ENCODE peak calls at places on chromosomes 1 and 21, in eight cellular contexts. Q is lung, S is IMR-90, R is colonic mucosa, Z is heart right ventricle, Y is foreskin keratinocyte, U is psoas muscle, D is A549. P is an unnamed sample.

GRCh38 chr1:68449901-68450300 is at the start of gene RPE65:
- DNase-seq in Q (no peak), S (no peak), R (no peak), Z (no peak), Y (no peak), U (no peak), D (no peak), P (no peak)

GRCh38 chr21:31387560-31388186 is 43.6 kb upstream of the TIAM1 start:
- DNase-seq in Q (no peak), S (no peak), R (no peak), Z (no peak), Y (no peak), U (no peak), D (no peak), P (no peak)

GRCh38 chr1:245988393-245989078 is 518.5 kb downstream of the SMYD3 start:
- DNase-seq in Q (no peak), S (no peak), R (no peak), Z (no peak), Y (no peak), U (no peak), D (no peak), P (no peak)

GRCh38 chr1:12594966-12595838 is 22.8 kb downstream of the DHRS3 start:
- DNase-seq in Q (peak; percentile 65), S (peak; percentile 59), R (peak; percentile 73), Z (peak; percentile 81), Y (no peak), U (peak; percentile 80), D (peak; percentile 80), P (no peak)

GRCh38 chr1:8661185-8662110 is 156.0 kb downstream of the RERE start:
- DNase-seq in Q (no peak), S (peak; percentile 91), R (peak; percentile 35), Z (no peak), Y (peak; percentile 94), U (no peak), D (peak; percentile 35), P (peak; percentile 49)

GRCh38 chr1:89535537-89535936 is 10.9 kb downstream of the LRRC8B start:
- DNase-seq in Q (no peak), S (no peak), R (no peak), Z (no peak), Y (no peak), U (no peak), D (no peak), P (no peak)

GRCh38 chr1:225772323-225772768 is 5.3 kb upstream of the SRP9 start:
- DNase-seq in Q (peak; percentile 88), S (peak; percentile 88), R (peak; percentile 92), Z (peak; percentile 72), Y (peak; percentile 83), U (peak; percentile 80), D (peak; percentile 90), P (peak; percentile 95)

GRCh38 chr1:159854693-159855192 is 7.7 kb downstream of the VSIG8 start:
- DNase-seq in Q (peak; percentile 90), S (peak; percentile 77), R (peak; percentile 87), Z (peak; percentile 91), Y (no peak), U (peak; percentile 86), D (peak; percentile 81), P (peak; percentile 65)

GRCh38 chr1:109149874-109150601 is 36.1 kb downstream of the ELAPOR1 start:
- DNase-seq in Q (no peak), S (no peak), R (peak; percentile 32), Z (no peak), Y (no peak), U (peak; percentile 44), D (no peak), P (no peak)

GRCh38 chr1:109151591-109151990 is 37.7 kb downstream of the ELAPOR1 start:
- DNase-seq in Q (no peak), S (no peak), R (no peak), Z (no peak), Y (no peak), U (no peak), D (no peak), P (no peak)

GRCh38 chr1:109151146-109151545 is 37.2 kb downstream of the ELAPOR1 start:
- DNase-seq in Q (no peak), S (peak; percentile 74), R (peak; percentile 73), Z (peak; percentile 34), Y (peak; percentile 15), U (peak; percentile 19), D (peak; percentile 39), P (peak; percentile 15)

GRCh38 chr1:109152196-109152595 is 38.3 kb downstream of the ELAPOR1 start:
- DNase-seq in Q (no peak), S (no peak), R (peak; percentile 53), Z (no peak), Y (no peak), U (no peak), D (peak; percentile 14), P (no peak)

DNA sequence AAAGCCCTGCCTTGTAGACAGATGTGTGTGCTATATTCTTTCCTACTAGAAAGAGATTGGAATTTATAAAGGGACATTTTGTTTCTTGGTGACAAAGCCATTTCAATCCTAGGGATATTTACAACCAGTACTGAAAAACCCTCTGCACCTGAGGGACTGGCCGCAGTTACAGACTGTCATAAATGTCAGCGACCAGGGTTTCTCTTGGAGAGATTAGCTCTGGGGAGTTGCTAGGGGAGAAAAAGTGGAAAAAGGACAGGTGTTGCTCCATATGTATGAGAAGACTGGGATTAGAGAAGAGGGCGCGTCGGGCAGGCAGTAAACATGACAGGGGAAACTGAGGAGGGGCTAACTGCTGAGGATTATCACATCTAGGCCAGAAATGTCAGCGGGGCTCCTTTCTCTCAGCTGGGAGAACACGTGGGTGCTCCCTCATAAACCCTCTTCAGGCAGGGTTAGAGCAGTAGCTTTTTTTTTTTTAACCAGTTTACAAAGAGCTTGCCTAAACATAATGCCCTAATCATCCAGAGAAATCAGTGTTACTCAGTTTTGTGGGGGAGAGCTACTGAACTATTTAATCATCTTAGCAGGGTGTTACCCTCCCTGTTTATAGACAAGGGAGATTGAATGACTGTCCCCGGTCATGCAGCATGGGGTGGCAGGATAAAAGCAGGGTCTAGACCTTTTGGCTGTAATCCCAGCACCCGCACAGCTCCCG is 35.1 kb downstream of the ELAPOR1 start:
- DNase-seq in Q (no peak), S (no peak), R (peak; percentile 43), Z (no peak), Y (peak; percentile 6), U (no peak), D (no peak), P (no peak)
- H3K27ac ChIP-seq in Q (no peak overlapping the region), S (no peak overlapping the region), R (peak overlapping the region; percentile 41), Z (peak overlapping the region; percentile 64), Y (no peak overlapping the region), U (peak overlapping the region; percentile 87), D (no peak overlapping the region), P (no peak overlapping the region)

GRCh38 chr1:41514381-41514780 is 29.9 kb upstream of the EDN2 start:
- DNase-seq in Q (peak; percentile 29), S (no peak), R (peak; percentile 71), Z (no peak), Y (no peak), U (no peak), D (no peak), P (no peak)

GRCh38 chr1:41511239-41511540 is 26.7 kb upstream of the EDN2 start:
- DNase-seq in Q (no peak), S (no peak), R (no peak), Z (no peak), Y (no peak), U (no peak), D (no peak), P (no peak)

GRCh38 chr1:41515131-41515678 is 30.7 kb upstream of the EDN2 start:
- DNase-seq in Q (peak; percentile 48), S (no peak), R (peak; percentile 73), Z (no peak), Y (peak; percentile 76), U (no peak), D (no peak), P (peak; percentile 64)

GRCh38 chr1:41512701-41513387 is 28.4 kb upstream of the EDN2 start:
- DNase-seq in Q (no peak), S (no peak), R (no peak), Z (no peak), Y (no peak), U (no peak), D (no peak), P (no peak)

DNA sequence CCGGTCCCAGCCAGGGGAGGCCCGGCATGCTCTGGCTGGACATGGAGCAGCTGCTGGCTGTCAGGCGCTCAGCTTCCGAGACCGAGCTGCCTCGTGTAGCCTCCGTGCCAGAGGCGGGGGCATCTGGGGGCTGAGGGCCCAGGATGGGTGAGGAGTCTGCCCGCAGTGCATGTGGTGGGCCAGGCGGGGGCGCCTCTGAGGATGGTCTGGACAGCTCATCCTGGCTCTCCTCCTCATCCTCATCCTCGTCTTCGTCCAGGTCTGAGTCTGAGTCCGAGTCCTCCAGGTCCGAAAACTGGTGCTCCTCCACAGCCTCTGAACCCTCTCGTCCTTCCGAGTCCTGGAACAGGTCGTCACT is 28.9 kb upstream of the EDN2 start:
- DNase-seq in Q (no peak), S (no peak), R (no peak), Z (no peak), Y (no peak), U (no peak), D (no peak), P (no peak)
- TF ChIP-seq CTCF in Q (no peak), S (peak; percentile 18), R (peak; percentile 19), Z (peak; percentile 29), Y (peak; percentile 44), U (peak; percentile 27), D (no peak), P (no peak)

GRCh38 chr21:36699026-36699545 is at the start of gene SIM2:
- DNase-seq in Q (no peak), S (peak; percentile 52), R (no peak), Z (no peak), Y (no peak), U (no peak), D (peak; percentile 75), P (peak; percentile 56)

GRCh38 chr21:36696640-36697472 is 2.1 kb upstream of the SIM2 start:
- DNase-seq in Q (no peak), S (peak; percentile 6), R (no peak), Z (no peak), Y (no peak), U (no peak), D (no peak), P (no peak)

GRCh38 chr21:36699546-36700294 is 805 bp downstream of the SIM2 start:
- DNase-seq in Q (no peak), S (no peak), R (no peak), Z (no peak), Y (no peak), U (no peak), D (no peak), P (no peak)

GRCh38 chr21:36697473-36698159 is 1.3 kb upstream of the SIM2 start:
- DNase-seq in Q (no peak), S (no peak), R (no peak), Z (no peak), Y (no peak), U (no peak), D (no peak), P (no peak)

GRCh38 chr21:36698160-36699025 is 522 bp upstream of the SIM2 start:
- DNase-seq in Q (no peak), S (peak; percentile 15), R (no peak), Z (no peak), Y (no peak), U (no peak), D (peak; percentile 62), P (peak; percentile 48)
- H3K27ac ChIP-seq in Q (no peak overlapping the region), S (peak overlapping the region; percentile 44), R (no peak overlapping the region), Z (no peak overlapping the region), Y (no peak overlapping the region), U (no peak overlapping the region), D (peak overlapping the region; percentile 73), P (peak overlapping the region; percentile 94)

GRCh38 chr1:236558069-236558468 is 34.3 kb downstream of the LGALS8 start:
- DNase-seq in Q (no peak), S (no peak), R (no peak), Z (no peak), Y (no peak), U (no peak), D (no peak), P (no peak)

GRCh38 chr1:236556606-236557005 is 32.8 kb downstream of the LGALS8 start:
- DNase-seq in Q (no peak), S (no peak), R (no peak), Z (no peak), Y (no peak), U (no peak), D (no peak), P (no peak)

GRCh38 chr1:236565530-236565929 is 38.8 kb downstream of the HEATR1 start:
- DNase-seq in Q (no peak), S (no peak), R (no peak), Z (no peak), Y (no peak), U (no peak), D (no peak), P (no peak)

GRCh38 chr1:236561976-236562375 is 38.2 kb downstream of the LGALS8 start:
- DNase-seq in Q (no peak), S (no peak), R (no peak), Z (no peak), Y (no peak), U (no peak), D (no peak), P (no peak)

GRCh38 chr1:236560213-236560771 is 36.5 kb downstream of the LGALS8 start:
- DNase-seq in Q (no peak), S (no peak), R (no peak), Z (no peak), Y (no peak), U (no peak), D (no peak), P (no peak)
- TF ChIP-seq CTCF in Q (no peak), S (no peak), R (no peak), Z (no peak), Y (no peak), U (no peak), D (peak; percentile 13), P (no peak)

P was measured in RWPE1.